ENCODE peak calls at places on chromosomes 12 and 14, in nine cellular contexts. P, K, D, L, C, G, W, F and I are unnamed samples.

GRCh38 chr14:96176811-96177211 is 27.8 kb upstream of the BDKRB2 start:
- DNase-seq in P (peak; percentile 9), K (no peak), D (peak; percentile 72), L (no peak), C (no peak), G (peak; percentile 89), W (peak; percentile 45), F (no peak), I (peak; percentile 93)

GRCh38 chr14:90827919-90828610 is 11.8 kb upstream of the TTC7B start:
- DNase-seq in P (peak; percentile 84), K (peak; percentile 95), D (peak; percentile 86), L (peak; percentile 87), C (peak; percentile 88), G (peak; percentile 99), W (peak; percentile 95), F (peak; percentile 60), I (peak; percentile 77)

GRCh38 chr12:14577344-14577743 is 9.7 kb upstream of the PLBD1 start:
- DNase-seq in P (peak; percentile 35), K (no peak), D (peak; percentile 56), L (no peak), C (no peak), G (no peak), W (no peak), F (no peak), I (peak; percentile 66)

GRCh38 chr12:67651380-67651695 is 2.8 kb downstream of the DYRK2 start:
- DNase-seq in P (peak; percentile 61), K (no peak), D (peak; percentile 39), L (no peak), C (peak; percentile 55), G (peak; percentile 32), W (no peak), F (no peak), I (peak; percentile 41)

GRCh38 chr12:107594995-107595394 is 90.6 kb upstream of the PWP1 start:
- DNase-seq in P (peak; percentile 18), K (no peak), D (peak; percentile 52), L (no peak), C (no peak), G (no peak), W (no peak), F (no peak), I (peak; percentile 67)

GRCh38 chr12:66003951-66004350 is 126.6 kb downstream of the LLPH start:
- DNase-seq in P (no peak), K (no peak), D (no peak), L (no peak), C (no peak), G (no peak), W (no peak), F (no peak), I (no peak)

GRCh38 chr12:130582286-130582685 is 133.8 kb downstream of the RIMBP2 start:
- DNase-seq in P (no peak), K (no peak), D (no peak), L (no peak), C (no peak), G (no peak), W (no peak), F (no peak), I (no peak)

GRCh38 chr12:103780992-103781391 is 60.0 kb downstream of the NT5DC3 start:
- DNase-seq in P (no peak), K (no peak), D (no peak), L (no peak), C (no peak), G (no peak), W (no peak), F (no peak), I (no peak)

GRCh38 chr12:129531004-129531403 is 372.8 kb downstream of the TMEM132D start:
- DNase-seq in P (no peak), K (no peak), D (peak; percentile 4), L (no peak), C (no peak), G (no peak), W (peak; percentile 80), F (no peak), I (no peak)

GRCh38 chr12:89334770-89335169 is 17.5 kb downstream of the DUSP6 start:
- DNase-seq in P (no peak), K (no peak), D (peak; percentile 79), L (no peak), C (no peak), G (no peak), W (no peak), F (no peak), I (peak; percentile 50)

GRCh38 chr12:6963741-6964446 is 6.6 kb downstream of the PHB2 start:
- DNase-seq in P (no peak), K (no peak), D (no peak), L (no peak), C (no peak), G (no peak), W (no peak), F (no peak), I (no peak)

GRCh38 chr12:89351489-89352241 is 636 bp downstream of the DUSP6 start:
- DNase-seq in P (no peak), K (peak; percentile 40), D (no peak), L (peak; percentile 24), C (peak; percentile 51), G (peak; percentile 53), W (no peak), F (no peak), I (peak; percentile 55)

GRCh38 chr12:124452576-124453391 is 114.6 kb downstream of the NCOR2 start:
- DNase-seq in P (no peak), K (no peak), D (no peak), L (no peak), C (no peak), G (no peak), W (no peak), F (no peak), I (no peak)

GRCh38 chr12:2963760-2964292 is 4.6 kb downstream of the TEAD4 start:
- DNase-seq in P (peak; percentile 32), K (no peak), D (peak; percentile 12), L (no peak), C (no peak), G (no peak), W (no peak), F (no peak), I (peak; percentile 39)

GRCh38 chr14:103232831-103233319 is 101.2 kb upstream of the EIF5 start:
- DNase-seq in P (no peak), K (no peak), D (no peak), L (no peak), C (no peak), G (no peak), W (no peak), F (no peak), I (no peak)

GRCh38 chr14:99125616-99126431 is 146.2 kb downstream of the BCL11B start:
- DNase-seq in P (no peak), K (no peak), D (no peak), L (no peak), C (no peak), G (no peak), W (no peak), F (no peak), I (no peak)